ENCODE peak calls at places on chromosome 1, in ten cellular contexts. A is NCI-H345; V is NCI-H524; O is cardiac fibroblast; C is sciatic nerve; W is HFF-Myc; X is omental fat pad; Z is choroid plexus epithelial cell; D is CD8-positive, alpha-beta T cell; P is DND-41. U is an unnamed sample.

GRCh38 chr1:14765773-14766172 is 167.3 kb downstream of the KAZN start:
- DNase-seq in A (no peak), V (no peak), O (no peak), C (no peak), W (no peak), X (no peak), Z (no peak), D (no peak), P (no peak), U (no peak)

GRCh38 chr1:228177936-228178710 is 12.5 kb downstream of the IBA57 start:
- DNase-seq in A (no peak), V (no peak), O (no peak), C (no peak), W (no peak), X (no peak), Z (no peak), D (no peak), P (no peak), U (no peak)

GRCh38 chr1:119554188-119554587 is 47.2 kb downstream of the HSD3B1 start:
- DNase-seq in A (peak; percentile 93), V (no peak), O (peak; percentile 95), C (peak; percentile 74), W (peak; percentile 74), X (no peak), Z (peak; percentile 98), D (no peak), P (no peak), U (no peak)

GRCh38 chr1:173601588-173601987 is 1.3 kb downstream of the SLC9C2 start:
- DNase-seq in A (no peak), V (no peak), O (no peak), C (no peak), W (no peak), X (no peak), Z (no peak), D (no peak), P (no peak), U (no peak)

GRCh38 chr1:29865051-29865450 is 628.7 kb downstream of the PTPRU start:
- DNase-seq in A (no peak), V (no peak), O (no peak), C (no peak), W (no peak), X (no peak), Z (no peak), D (no peak), P (no peak), U (no peak)

GRCh38 chr1:204032642-204033235 is 40.2 kb upstream of the SOX13 start:
- DNase-seq in A (peak; percentile 6), V (peak; percentile 71), O (no peak), C (no peak), W (no peak), X (no peak), Z (no peak), D (no peak), P (no peak), U (no peak)

GRCh38 chr1:202306535-202307345 is 35.0 kb downstream of the UBE2T start:
- DNase-seq in A (no peak), V (no peak), O (no peak), C (no peak), W (no peak), X (no peak), Z (no peak), D (no peak), P (no peak), U (no peak)

GRCh38 chr1:60583696-60584095 is 498.7 kb upstream of the NFIA start:
- DNase-seq in A (no peak), V (no peak), O (no peak), C (no peak), W (no peak), X (no peak), Z (no peak), D (no peak), P (no peak), U (no peak)

GRCh38 chr1:115364044-115364775 is 26.2 kb upstream of the NGF start:
- DNase-seq in A (no peak), V (no peak), O (peak; percentile 60), C (no peak), W (peak; percentile 27), X (no peak), Z (peak; percentile 69), D (no peak), P (no peak), U (no peak)

GRCh38 chr1:95048332-95048731 is 24.4 kb downstream of the ALG14 start:
- DNase-seq in A (no peak), V (no peak), O (no peak), C (no peak), W (no peak), X (no peak), Z (no peak), D (no peak), P (no peak), U (no peak)